ENCODE peak calls at places on chromosomes 16 and 17, in four cellular contexts. U is psoas muscle; Z is effector CD4-positive, alpha-beta T cell; W is T-helper 17 cell. D is an unnamed sample.

GRCh38 chr16:11254913-11255736 is 879 bp downstream of the SOCS1 start:
- DNase-seq in U (peak), Z (peak), W (peak), D (peak)

GRCh38 chr16:81204794-81205680 is 33.5 kb upstream of the BCO1 start:
- DNase-seq in U (no peak), Z (peak), W (peak), D (peak)

GRCh38 chr17:789160-789840 is 7.1 kb downstream of the MRM3 start:
- DNase-seq in U (no peak), Z (no peak), W (no peak), D (no peak)

GRCh38 chr16:3042376-3042775 is 4.0 kb upstream of the MMP25 start:
- DNase-seq in U (no peak), Z (no peak), W (no peak), D (no peak)

GRCh38 chr17:63699638-63700527 is at the start of gene LIMD2:
- DNase-seq in U (peak), Z (peak), W (peak), D (peak)

GRCh38 chr16:22308824-22309520 is 11.8 kb downstream of the POLR3E start:
- DNase-seq in U (no peak), Z (no peak), W (no peak), D (no peak)

GRCh38 chr16:52925143-52925542 is 127.6 kb downstream of the CHD9NB start:
- DNase-seq in U (no peak), Z (no peak), W (no peak), D (no peak)

GRCh38 chr16:71846443-71846842 is 667 bp downstream of the ATXN1L start:
- DNase-seq in U (no peak), Z (no peak), W (no peak), D (peak)

GRCh38 chr17:1186923-1187771 is 7.4 kb upstream of the ABR start:
- DNase-seq in U (peak), Z (peak), W (peak), D (peak)

GRCh38 chr16:67694611-67695010 is 24.5 kb downstream of the GFOD2 start:
- DNase-seq in U (no peak), Z (no peak), W (no peak), D (no peak)

GRCh38 chr17:1947229-1947742 is 77.8 kb downstream of the RTN4RL1 start:
- DNase-seq in U (no peak), Z (no peak), W (no peak), D (no peak)

GRCh38 chr17:71748872-71749271 is 371.9 kb upstream of the SOX9 start:
- DNase-seq in U (no peak), Z (no peak), W (no peak), D (no peak)

GRCh38 chr16:85349413-85350145 is 237.3 kb upstream of the CIBAR2 start:
- DNase-seq in U (no peak), Z (no peak), W (no peak), D (no peak)

GRCh38 chr17:77451271-77451893 is 310.6 kb downstream of the SEC14L1 start:
- DNase-seq in U (peak), Z (peak), W (peak), D (peak)

GRCh38 chr17:76153640-76154039 is 12.6 kb upstream of the FOXJ1 start:
- DNase-seq in U (no peak), Z (no peak), W (no peak), D (no peak)

GRCh38 chr16:50469744-50470301 is 78.4 kb upstream of the NKD1 start:
- DNase-seq in U (no peak), Z (no peak), W (no peak), D (no peak)

GRCh38 chr16:67428146-67428731 is 2.7 kb upstream of the HSD11B2 start:
- DNase-seq in U (peak), Z (peak), W (peak), D (peak)

GRCh38 chr16:72021043-72021442 is 12.5 kb downstream of the DHODH start:
- DNase-seq in U (no peak), Z (no peak), W (no peak), D (no peak)

GRCh38 chr16:79618712-79619050 is 18.1 kb upstream of the MAF start:
- DNase-seq in U (no peak), Z (no peak), W (no peak), D (peak)

GRCh38 chr16:25707982-25708583 is 16.3 kb downstream of the HS3ST4 start:
- DNase-seq in U (no peak), Z (no peak), W (no peak), D (peak)

GRCh38 chr17:63701477-63702222 is 1.7 kb upstream of the LIMD2 start:
- DNase-seq in U (no peak), Z (peak), W (peak), D (peak)